ENCODE peak calls at places on chromosomes 3 and 15, in seven cellular contexts. One of them, this sample, is unnamed.

GRCh38 chr3:101252897-101253296 is 67.5 kb downstream of the IMPG2 start:
- DNase-seq in heart left ventricle: no peak
- DNase-seq in AG09309: no peak
- DNase-seq in omental fat pad: no peak
- DNase-seq in cardiac fibroblast: no peak
- DNase-seq in astrocyte of the spinal cord: no peak
- DNase-seq in astrocyte of the cerebellum: no peak
- DNase-seq in this sample: no peak

GRCh38 chr15:99165956-99166689 is 61.2 kb downstream of the SYNM start:
- DNase-seq in astrocyte of the spinal cord: no peak
- DNase-seq in heart left ventricle: no peak
- DNase-seq in AG09309: no peak
- DNase-seq in omental fat pad: no peak
- DNase-seq in cardiac fibroblast: no peak
- DNase-seq in astrocyte of the cerebellum: no peak
- DNase-seq in this sample: no peak

GRCh38 chr15:88636039-88636438 is 2.8 kb upstream of the ISG20 start:
- DNase-seq in heart left ventricle: no peak
- DNase-seq in cardiac fibroblast: no peak
- DNase-seq in astrocyte of the cerebellum: no peak
- DNase-seq in astrocyte of the spinal cord: no peak
- DNase-seq in AG09309: no peak
- DNase-seq in omental fat pad: no peak
- DNase-seq in this sample: no peak

GRCh38 chr3:193947636-193948035 is 188.3 kb upstream of the HES1 start:
- DNase-seq in astrocyte of the spinal cord: no peak
- DNase-seq in cardiac fibroblast: no peak
- DNase-seq in astrocyte of the cerebellum: no peak
- DNase-seq in omental fat pad: no peak
- DNase-seq in heart left ventricle: no peak
- DNase-seq in AG09309: no peak
- DNase-seq in this sample: no peak

GRCh38 chr3:37668431-37668830 is 193.2 kb upstream of the CTDSPL start:
- DNase-seq in AG09309: no peak
- DNase-seq in heart left ventricle: no peak
- DNase-seq in omental fat pad: no peak
- DNase-seq in cardiac fibroblast: peak; percentile 31
- DNase-seq in astrocyte of the spinal cord: no peak
- DNase-seq in astrocyte of the cerebellum: no peak
- DNase-seq in this sample: no peak

GRCh38 chr3:74614133-74614967 is at the start of gene CNTN3:
- DNase-seq in cardiac fibroblast: peak; percentile 25
- DNase-seq in AG09309: no peak
- DNase-seq in omental fat pad: no peak
- DNase-seq in astrocyte of the cerebellum: no peak
- DNase-seq in heart left ventricle: no peak
- DNase-seq in astrocyte of the spinal cord: no peak
- DNase-seq in this sample: peak; percentile 45

GRCh38 chr3:62574499-62574898 is 201.1 kb upstream of the FEZF2 start:
- DNase-seq in AG09309: no peak
- DNase-seq in heart left ventricle: no peak
- DNase-seq in astrocyte of the cerebellum: no peak
- DNase-seq in cardiac fibroblast: peak; percentile 22
- DNase-seq in omental fat pad: no peak
- DNase-seq in astrocyte of the spinal cord: no peak
- DNase-seq in this sample: no peak

GRCh38 chr3:16994842-16995535 is 110.2 kb downstream of the PLCL2 start:
- DNase-seq in cardiac fibroblast: no peak
- DNase-seq in heart left ventricle: no peak
- DNase-seq in AG09309: no peak
- DNase-seq in astrocyte of the cerebellum: no peak
- DNase-seq in omental fat pad: no peak
- DNase-seq in astrocyte of the spinal cord: no peak
- DNase-seq in this sample: no peak

GRCh38 chr3:37608061-37608702 is 253.5 kb upstream of the CTDSPL start:
- DNase-seq in astrocyte of the spinal cord: peak; percentile 22
- DNase-seq in AG09309: no peak
- DNase-seq in heart left ventricle: no peak
- DNase-seq in cardiac fibroblast: peak; percentile 81
- DNase-seq in omental fat pad: no peak
- DNase-seq in astrocyte of the cerebellum: no peak
- DNase-seq in this sample: no peak

GRCh38 chr3:143172313-143173054 is 52.9 kb downstream of the CHST2 start:
- DNase-seq in astrocyte of the cerebellum: no peak
- DNase-seq in AG09309: no peak
- DNase-seq in omental fat pad: no peak
- DNase-seq in cardiac fibroblast: no peak
- DNase-seq in heart left ventricle: no peak
- DNase-seq in astrocyte of the spinal cord: no peak
- DNase-seq in this sample: no peak

GRCh38 chr3:98986073-98986472 is 84.6 kb upstream of the DCBLD2 start:
- DNase-seq in heart left ventricle: peak; percentile 18
- DNase-seq in cardiac fibroblast: peak; percentile 93
- DNase-seq in astrocyte of the spinal cord: peak; percentile 87
- DNase-seq in omental fat pad: no peak
- DNase-seq in astrocyte of the cerebellum: peak; percentile 60
- DNase-seq in AG09309: no peak
- DNase-seq in this sample: peak; percentile 9

GRCh38 chr15:38479286-38479685 is 25.4 kb downstream of the FAM98B start:
- DNase-seq in cardiac fibroblast: peak; percentile 27
- DNase-seq in astrocyte of the cerebellum: no peak
- DNase-seq in omental fat pad: no peak
- DNase-seq in AG09309: no peak
- DNase-seq in heart left ventricle: no peak
- DNase-seq in astrocyte of the spinal cord: peak; percentile 8
- DNase-seq in this sample: no peak

GRCh38 chr3:5160926-5161858 is 26.3 kb upstream of the EDEM1 start:
- DNase-seq in astrocyte of the spinal cord: peak; percentile 37
- DNase-seq in astrocyte of the cerebellum: no peak
- DNase-seq in omental fat pad: no peak
- DNase-seq in cardiac fibroblast: peak; percentile 18
- DNase-seq in AG09309: no peak
- DNase-seq in heart left ventricle: no peak
- DNase-seq in this sample: no peak

GRCh38 chr3:32411442-32411841 is 19.8 kb downstream of the CMTM7 start:
- DNase-seq in astrocyte of the spinal cord: no peak
- DNase-seq in heart left ventricle: no peak
- DNase-seq in cardiac fibroblast: no peak
- DNase-seq in AG09309: no peak
- DNase-seq in omental fat pad: no peak
- DNase-seq in astrocyte of the cerebellum: no peak
- DNase-seq in this sample: no peak

GRCh38 chr3:48662753-48663488 is at the start of gene CELSR3:
- DNase-seq in astrocyte of the cerebellum: peak; percentile 67
- DNase-seq in heart left ventricle: peak; percentile 73
- DNase-seq in omental fat pad: no peak
- DNase-seq in cardiac fibroblast: peak; percentile 90
- DNase-seq in astrocyte of the spinal cord: peak; percentile 86
- DNase-seq in AG09309: peak; percentile 76
- DNase-seq in this sample: peak; percentile 69

GRCh38 chr3:107265526-107265925 is 111.7 kb upstream of the CCDC54 start:
- DNase-seq in cardiac fibroblast: no peak
- DNase-seq in astrocyte of the spinal cord: no peak
- DNase-seq in heart left ventricle: no peak
- DNase-seq in astrocyte of the cerebellum: no peak
- DNase-seq in omental fat pad: no peak
- DNase-seq in AG09309: no peak
- DNase-seq in this sample: no peak

GRCh38 chr3:101577276-101577675 is 3.3 kb downstream of the PCNP start:
- DNase-seq in heart left ventricle: no peak
- DNase-seq in astrocyte of the spinal cord: no peak
- DNase-seq in omental fat pad: no peak
- DNase-seq in cardiac fibroblast: no peak
- DNase-seq in AG09309: no peak
- DNase-seq in astrocyte of the cerebellum: no peak
- DNase-seq in this sample: no peak

GRCh38 chr3:189324538-189325138 is 152.9 kb downstream of the TPRG1 start:
- DNase-seq in astrocyte of the spinal cord: peak; percentile 93
- DNase-seq in cardiac fibroblast: peak; percentile 82
- DNase-seq in astrocyte of the cerebellum: peak; percentile 84
- DNase-seq in AG09309: peak; percentile 81
- DNase-seq in heart left ventricle: peak; percentile 19
- DNase-seq in omental fat pad: no peak
- DNase-seq in this sample: no peak

GRCh38 chr3:44125882-44126281 is 115.8 kb upstream of the TOPAZ1 start:
- DNase-seq in AG09309: no peak
- DNase-seq in heart left ventricle: no peak
- DNase-seq in astrocyte of the spinal cord: peak; percentile 62
- DNase-seq in astrocyte of the cerebellum: no peak
- DNase-seq in omental fat pad: no peak
- DNase-seq in cardiac fibroblast: peak; percentile 50
- DNase-seq in this sample: no peak

GRCh38 chr3:177519588-177519987 is 322.3 kb upstream of the TBL1XR1 start:
- DNase-seq in cardiac fibroblast: no peak
- DNase-seq in omental fat pad: no peak
- DNase-seq in astrocyte of the spinal cord: no peak
- DNase-seq in AG09309: no peak
- DNase-seq in heart left ventricle: no peak
- DNase-seq in astrocyte of the cerebellum: no peak
- DNase-seq in this sample: no peak

GRCh38 chr3:177523072-177523675 is 325.9 kb upstream of the TBL1XR1 start:
- DNase-seq in astrocyte of the cerebellum: no peak
- DNase-seq in heart left ventricle: no peak
- DNase-seq in omental fat pad: no peak
- DNase-seq in cardiac fibroblast: peak; percentile 56
- DNase-seq in astrocyte of the spinal cord: no peak
- DNase-seq in AG09309: no peak
- DNase-seq in this sample: no peak

GRCh38 chr3:177523991-177524438 is 326.7 kb upstream of the TBL1XR1 start:
- DNase-seq in AG09309: no peak
- DNase-seq in heart left ventricle: no peak
- DNase-seq in astrocyte of the cerebellum: no peak
- DNase-seq in omental fat pad: no peak
- DNase-seq in astrocyte of the spinal cord: no peak
- DNase-seq in cardiac fibroblast: peak; percentile 40
- DNase-seq in this sample: no peak

GRCh38 chr3:177522051-177522450 is 324.8 kb upstream of the TBL1XR1 start:
- DNase-seq in cardiac fibroblast: no peak
- DNase-seq in omental fat pad: no peak
- DNase-seq in heart left ventricle: no peak
- DNase-seq in AG09309: no peak
- DNase-seq in astrocyte of the cerebellum: no peak
- DNase-seq in astrocyte of the spinal cord: no peak
- DNase-seq in this sample: no peak

DNA sequence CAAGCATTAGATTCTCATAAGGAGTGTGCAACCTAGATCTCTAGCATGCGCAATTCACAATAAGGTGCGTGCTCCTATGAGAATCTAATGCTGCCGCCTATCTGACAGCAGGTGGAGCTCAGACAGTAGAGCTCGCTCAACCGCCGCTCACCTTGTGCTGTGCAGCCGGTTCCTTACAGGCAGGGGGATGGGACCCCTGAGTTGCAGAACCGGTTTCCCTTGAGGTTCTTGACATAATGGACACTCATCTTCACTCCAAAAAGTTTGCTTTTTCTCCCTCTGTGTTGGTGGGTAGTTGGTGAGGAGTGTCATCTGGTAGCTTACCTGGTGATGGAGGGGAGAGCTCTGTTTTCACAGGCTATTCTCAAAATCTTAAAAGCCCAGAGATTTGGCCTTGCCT is 324.0 kb upstream of the TBL1XR1 start:
- DNase-seq in omental fat pad: no peak
- DNase-seq in heart left ventricle: no peak
- DNase-seq in AG09309: no peak
- DNase-seq in astrocyte of the spinal cord: no peak
- DNase-seq in astrocyte of the cerebellum: no peak
- DNase-seq in cardiac fibroblast: no peak
- DNase-seq in this sample: peak; percentile 15
- TF ChIP-seq CTCF in omental fat pad: no peak
- TF ChIP-seq CTCF in heart left ventricle: no peak
- TF ChIP-seq CTCF in AG09309: no peak
- TF ChIP-seq CTCF in astrocyte of the spinal cord: no peak
- TF ChIP-seq CTCF in astrocyte of the cerebellum: no peak
- TF ChIP-seq CTCF in cardiac fibroblast: no peak
- TF ChIP-seq CTCF in this sample: peak; percentile 47

GRCh38 chr3:113555138-113555537 is 22.8 kb downstream of the SIDT1 start:
- DNase-seq in astrocyte of the cerebellum: no peak
- DNase-seq in cardiac fibroblast: no peak
- DNase-seq in AG09309: no peak
- DNase-seq in omental fat pad: no peak
- DNase-seq in heart left ventricle: no peak
- DNase-seq in astrocyte of the spinal cord: no peak
- DNase-seq in this sample: no peak

GRCh38 chr3:113556556-113557335 is 24.4 kb downstream of the SIDT1 start:
- DNase-seq in heart left ventricle: no peak
- DNase-seq in astrocyte of the cerebellum: no peak
- DNase-seq in omental fat pad: no peak
- DNase-seq in astrocyte of the spinal cord: no peak
- DNase-seq in cardiac fibroblast: no peak
- DNase-seq in AG09309: no peak
- DNase-seq in this sample: no peak

GRCh38 chr3:113551821-113552220 is 19.5 kb downstream of the SIDT1 start:
- DNase-seq in cardiac fibroblast: no peak
- DNase-seq in AG09309: no peak
- DNase-seq in astrocyte of the cerebellum: no peak
- DNase-seq in astrocyte of the spinal cord: no peak
- DNase-seq in omental fat pad: no peak
- DNase-seq in heart left ventricle: no peak
- DNase-seq in this sample: no peak

GRCh38 chr3:113557374-113557773 is 25.0 kb downstream of the SIDT1 start:
- DNase-seq in omental fat pad: no peak
- DNase-seq in cardiac fibroblast: peak; percentile 49
- DNase-seq in heart left ventricle: no peak
- DNase-seq in astrocyte of the spinal cord: peak; percentile 23
- DNase-seq in astrocyte of the cerebellum: no peak
- DNase-seq in AG09309: no peak
- DNase-seq in this sample: no peak

DNA sequence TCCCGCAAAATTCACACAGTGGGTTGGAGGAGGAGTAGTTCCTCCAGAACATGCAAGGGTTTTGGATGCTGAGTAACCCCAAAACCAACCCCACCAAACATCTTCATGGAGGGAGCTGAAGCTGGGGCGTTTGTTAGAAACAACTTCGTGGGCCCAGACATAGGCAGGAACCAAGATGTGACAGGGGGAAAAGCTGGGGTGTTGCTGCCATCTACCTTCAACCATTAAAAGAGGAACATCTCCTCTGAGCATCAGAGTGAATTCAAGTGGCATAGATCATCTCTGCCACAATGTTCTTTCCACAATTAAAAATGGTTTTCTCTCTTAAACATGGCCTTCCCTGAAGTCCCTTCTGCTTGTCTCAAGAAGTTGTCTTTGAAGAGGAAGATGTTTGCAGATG is 20.5 kb downstream of the SIDT1 start:
- DNase-seq in astrocyte of the cerebellum: no peak
- DNase-seq in omental fat pad: no peak
- DNase-seq in heart left ventricle: no peak
- DNase-seq in AG09309: no peak
- DNase-seq in astrocyte of the spinal cord: no peak
- DNase-seq in cardiac fibroblast: no peak
- DNase-seq in this sample: no peak
- TF ChIP-seq CTCF in astrocyte of the cerebellum: no peak
- TF ChIP-seq CTCF in omental fat pad: no peak
- TF ChIP-seq CTCF in heart left ventricle: no peak
- TF ChIP-seq CTCF in AG09309: peak; percentile 13
- TF ChIP-seq CTCF in astrocyte of the spinal cord: no peak
- TF ChIP-seq CTCF in cardiac fibroblast: no peak
- TF ChIP-seq CTCF in this sample: no peak

GRCh38 chr3:10289785-10290355 is 2.9 kb downstream of the GHRL start:
- DNase-seq in AG09309: no peak
- DNase-seq in astrocyte of the cerebellum: no peak
- DNase-seq in cardiac fibroblast: no peak
- DNase-seq in omental fat pad: no peak
- DNase-seq in heart left ventricle: no peak
- DNase-seq in astrocyte of the spinal cord: no peak
- DNase-seq in this sample: no peak
- TF ChIP-seq CTCF in AG09309: no peak
- TF ChIP-seq CTCF in astrocyte of the cerebellum: no peak
- TF ChIP-seq CTCF in cardiac fibroblast: no peak
- TF ChIP-seq CTCF in omental fat pad: no peak
- TF ChIP-seq CTCF in heart left ventricle: no peak
- TF ChIP-seq CTCF in astrocyte of the spinal cord: no peak
- TF ChIP-seq CTCF in this sample: no peak

GRCh38 chr3:11059799-11060115 is 67.2 kb downstream of the SLC6A1 start:
- DNase-seq in heart left ventricle: no peak
- DNase-seq in astrocyte of the cerebellum: no peak
- DNase-seq in cardiac fibroblast: no peak
- DNase-seq in omental fat pad: no peak
- DNase-seq in astrocyte of the spinal cord: no peak
- DNase-seq in AG09309: no peak
- DNase-seq in this sample: no peak
- TF ChIP-seq CTCF in heart left ventricle: no peak
- TF ChIP-seq CTCF in astrocyte of the cerebellum: no peak
- TF ChIP-seq CTCF in cardiac fibroblast: no peak
- TF ChIP-seq CTCF in omental fat pad: no peak
- TF ChIP-seq CTCF in astrocyte of the spinal cord: no peak
- TF ChIP-seq CTCF in AG09309: no peak
- TF ChIP-seq CTCF in this sample: peak; percentile 4

This sample was measured in progenitor cell of endocrine pancreas.